ENCODE peak calls at places on chromosomes 6 and 20, in five cellular contexts. R, C, L, U and A are unnamed samples.

GRCh38 chr20:47019106-47019824 is 124.6 kb downstream of the EYA2 start:
- DNase-seq in R (no peak), C (no peak), L (no peak), U (no peak), A (no peak)

GRCh38 chr6:121399971-121400370 is 35.5 kb upstream of the GJA1 start:
- DNase-seq in R (no peak), C (no peak), L (no peak), U (no peak), A (no peak)

GRCh38 chr6:71481801-71482200 is 193.2 kb downstream of the OGFRL1 start:
- DNase-seq in R (no peak), C (no peak), L (no peak), U (no peak), A (no peak)

GRCh38 chr20:9359561-9360308 is 154.7 kb upstream of the LAMP5 start:
- DNase-seq in R (no peak), C (peak), L (no peak), U (no peak), A (peak)

GRCh38 chr6:161393839-161394364 is 120.0 kb upstream of the AGPAT4 start:
- DNase-seq in R (peak), C (peak), L (peak), U (no peak), A (peak)

GRCh38 chr6:73394577-73395354 is at the start of gene DDX43:
- DNase-seq in R (no peak), C (no peak), L (no peak), U (no peak), A (no peak)

GRCh38 chr6:63058601-63059000 is 152.7 kb upstream of the FKBP1C start:
- DNase-seq in R (no peak), C (no peak), L (no peak), U (no peak), A (no peak)

GRCh38 chr20:35263609-35264223 is 14.2 kb downstream of the MMP24OS start:
- DNase-seq in R (no peak), C (peak), L (no peak), U (no peak), A (no peak)

GRCh38 chr6:106417572-106418147 is 57.1 kb downstream of the CRYBG1 start:
- DNase-seq in R (no peak), C (no peak), L (no peak), U (no peak), A (no peak)

GRCh38 chr6:107488875-107489635 is 862 bp upstream of the SOBP start:
- DNase-seq in R (no peak), C (peak), L (peak), U (no peak), A (no peak)

GRCh38 chr6:7996538-7997225 is 67.5 kb downstream of the BLOC1S5 start:
- DNase-seq in R (no peak), C (peak), L (no peak), U (no peak), A (no peak)

GRCh38 chr6:169789146-169789943 is 37.9 kb downstream of the ERMARD start:
- DNase-seq in R (no peak), C (peak), L (peak), U (no peak), A (no peak)

GRCh38 chr20:24633026-24633425 is 163.6 kb downstream of the SYNDIG1 start:
- DNase-seq in R (no peak), C (no peak), L (no peak), U (no peak), A (no peak)

GRCh38 chr20:46550441-46550840 is at the start of gene OCSTAMP:
- DNase-seq in R (no peak), C (no peak), L (no peak), U (no peak), A (no peak)

GRCh38 chr6:21808045-21808470 is 214.5 kb downstream of the SOX4 start:
- DNase-seq in R (no peak), C (no peak), L (no peak), U (no peak), A (no peak)

GRCh38 chr6:30752164-30752927 is 8.0 kb upstream of the IER3 start:
- DNase-seq in R (no peak), C (no peak), L (no peak), U (no peak), A (peak)

GRCh38 chr20:13183005-13183404 is 38.1 kb upstream of the ISM1 start:
- DNase-seq in R (no peak), C (no peak), L (no peak), U (no peak), A (no peak)

GRCh38 chr20:50562262-50562701 is 52.1 kb downstream of the PTPN1 start:
- DNase-seq in R (no peak), C (no peak), L (no peak), U (no peak), A (no peak)

GRCh38 chr6:107248147-107248546 is 132.8 kb upstream of the BEND3 start:
- DNase-seq in R (no peak), C (no peak), L (no peak), U (no peak), A (no peak)

GRCh38 chr20:34525709-34526416 is 9.6 kb downstream of the DYNLRB1 start:
- DNase-seq in R (no peak), C (peak), L (no peak), U (no peak), A (peak)

GRCh38 chr6:167152858-167153257 is 4.9 kb downstream of the GPR31 start:
- DNase-seq in R (peak), C (no peak), L (no peak), U (no peak), A (no peak)

GRCh38 chr20:33693741-33694645 is 7.8 kb upstream of the E2F1 start:
- DNase-seq in R (no peak), C (no peak), L (no peak), U (no peak), A (no peak)

GRCh38 chr20:48486065-48486464 is 341.7 kb downstream of the PREX1 start:
- DNase-seq in R (no peak), C (no peak), L (no peak), U (no peak), A (no peak)

GRCh38 chr20:6421321-6422030 is 298.6 kb upstream of the FERMT1 start:
- DNase-seq in R (no peak), C (no peak), L (no peak), U (no peak), A (no peak)

GRCh38 chr6:43391448-43392031 is 22.1 kb upstream of the ZNF318 start:
- DNase-seq in R (no peak), C (no peak), L (peak), U (no peak), A (no peak)

GRCh38 chr6:166939276-166939816 is 17.0 kb downstream of the RNASET2 start:
- DNase-seq in R (no peak), C (no peak), L (no peak), U (no peak), A (no peak)

GRCh38 chr6:134324766-134325165 is 6.9 kb upstream of the SGK1 start:
- DNase-seq in R (no peak), C (no peak), L (no peak), U (no peak), A (no peak)

GRCh38 chr6:122620902-122621301 is 10.7 kb downstream of the PKIB start:
- DNase-seq in R (no peak), C (peak), L (no peak), U (no peak), A (peak)

GRCh38 chr6:23213651-23214050 is 644.3 kb downstream of the HDGFL1 start:
- DNase-seq in R (no peak), C (no peak), L (no peak), U (no peak), A (no peak)

GRCh38 chr6:39003072-39003471 is 45.5 kb upstream of the GLP1R start:
- DNase-seq in R (no peak), C (no peak), L (peak), U (no peak), A (no peak)

GRCh38 chr6:41071923-41072835 is at the start of gene OARD1:
- DNase-seq in R (peak), C (peak), L (peak), U (peak), A (peak)

GRCh38 chr6:41073203-41073967 is 611 bp downstream of the NFYA start:
- DNase-seq in R (peak), C (peak), L (peak), U (peak), A (peak)

GRCh38 chr6:41071501-41071922 is 644 bp downstream of the OARD1 start:
- DNase-seq in R (peak), C (no peak), L (no peak), U (peak), A (no peak)

GRCh38 chr6:41073968-41074691 is 1.4 kb downstream of the NFYA start:
- DNase-seq in R (no peak), C (no peak), L (no peak), U (no peak), A (no peak)

GRCh38 chr6:41072836-41073202 is at the start of gene NFYA:
- DNase-seq in R (no peak), C (no peak), L (peak), U (no peak), A (no peak)
- TF ChIP-seq SP1 in R (peak), C (peak), L (no peak), U (peak), A (peak)

GRCh38 chr6:101226677-101227135 is 166.8 kb upstream of the GRIK2 start:
- DNase-seq in R (no peak), C (peak), L (no peak), U (peak), A (peak)
- H2AFZ ChIP-seq in R (no peak), C (no peak), L (no peak), U (no peak), A (no peak)

GRCh38 chr6:81636930-81637568 is 115.4 kb downstream of the TENT5A start:
- DNase-seq in R (no peak), C (peak), L (no peak), U (no peak), A (no peak)
- TF ChIP-seq SP1 in R (no peak), C (no peak), L (no peak), U (no peak), A (no peak)

GRCh38 chr6:133242761-133243590 is 1.8 kb downstream of the EYA4 start:
- DNase-seq in R (no peak), C (no peak), L (no peak), U (no peak), A (no peak)
- H2AFZ ChIP-seq in R (no peak), C (no peak), L (no peak), U (peak), A (no peak)

DNA sequence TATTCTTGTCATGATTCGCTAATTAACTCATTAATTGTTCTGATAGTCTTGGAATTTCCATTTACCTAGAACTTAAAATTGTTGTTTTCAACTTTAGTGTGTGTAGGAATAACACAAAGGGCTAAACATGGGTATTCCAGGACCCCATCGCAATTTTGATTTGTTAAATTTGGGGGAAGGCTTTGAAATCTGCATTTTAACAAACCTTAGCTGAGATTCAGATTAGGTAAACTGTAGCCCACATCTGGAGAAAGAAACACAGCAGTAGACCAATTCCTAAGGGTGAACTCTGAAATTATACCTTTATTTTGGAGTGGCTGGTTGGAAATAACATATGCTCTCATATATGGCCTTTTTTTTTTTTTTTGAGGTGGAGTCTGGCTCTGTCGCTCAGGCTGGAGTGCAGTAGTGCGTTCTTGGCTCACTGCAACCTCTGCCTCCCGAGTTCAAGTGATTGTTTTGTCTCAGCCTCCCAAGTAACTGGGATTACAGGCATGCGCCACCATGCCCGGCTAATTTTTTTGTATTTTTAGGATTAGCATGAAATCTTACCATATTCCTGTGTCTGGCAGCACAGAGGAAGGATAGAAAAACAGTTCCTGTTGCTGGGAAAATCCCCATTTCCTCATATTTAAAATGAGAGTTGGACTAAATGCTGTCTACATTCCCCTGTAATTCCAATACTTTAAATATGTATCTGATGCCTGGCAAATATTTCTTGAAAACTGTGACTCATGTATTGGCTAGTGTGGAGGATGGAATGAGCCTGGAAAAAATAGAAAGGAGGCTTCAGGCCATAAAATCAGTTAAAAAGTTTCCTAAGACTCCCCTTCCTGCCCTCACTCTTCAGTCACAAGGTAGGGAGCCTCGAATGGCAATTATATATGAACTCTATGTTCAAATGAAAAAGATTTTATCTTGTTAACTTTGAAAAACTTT is 96.7 kb upstream of the FAM184A start:
- DNase-seq in R (no peak), C (no peak), L (no peak), U (no peak), A (no peak)
- TF ChIP-seq SP1 in R (no peak), C (no peak), L (no peak), U (no peak), A (no peak)

DNA sequence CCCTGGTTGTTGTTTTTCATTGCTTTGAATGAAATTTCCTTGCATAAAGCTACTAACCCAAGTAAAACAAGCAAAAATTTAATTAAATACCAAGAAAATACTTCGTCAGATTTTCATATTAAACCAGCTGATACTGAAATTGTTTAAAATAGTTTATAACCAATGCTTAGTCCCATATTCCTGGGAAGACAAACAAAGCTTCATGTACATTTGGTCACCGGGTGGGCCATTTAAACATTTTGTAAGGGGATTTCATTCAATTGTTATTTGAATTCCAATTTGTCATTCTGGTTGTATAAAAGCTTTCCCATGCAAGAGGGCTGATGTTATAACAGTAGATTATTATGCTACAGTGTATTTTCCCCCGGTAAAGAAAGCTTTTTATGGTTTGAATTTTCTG is 578 bp upstream of the RBBP9 start:
- DNase-seq in R (no peak), C (no peak), L (no peak), U (no peak), A (no peak)
- H2AFZ ChIP-seq in R (peak), C (peak), L (peak), U (no peak), A (peak)

DNA sequence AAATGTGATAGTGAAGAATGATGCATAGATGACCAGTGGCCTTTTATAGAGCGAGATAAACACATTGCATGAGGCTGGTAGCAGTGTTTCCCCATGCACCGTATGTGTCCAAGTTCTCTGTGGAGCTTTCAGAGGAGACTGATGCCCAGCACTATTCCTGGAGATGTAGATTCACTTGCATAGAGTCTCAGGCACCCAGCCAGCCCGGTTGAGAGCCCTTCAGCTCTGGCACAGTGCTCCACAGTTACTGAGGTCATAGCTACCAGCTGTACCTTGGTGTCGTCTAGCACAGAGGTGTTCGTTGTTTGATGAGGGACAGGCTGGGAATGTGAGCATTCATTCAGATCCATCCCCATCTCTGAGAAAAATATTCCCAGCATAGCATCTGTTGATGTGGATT is 328.9 kb downstream of the FARS2 start:
- DNase-seq in R (no peak), C (no peak), L (no peak), U (no peak), A (no peak)
- TF ChIP-seq SP1 in R (no peak), C (no peak), L (no peak), U (no peak), A (no peak)

DNA sequence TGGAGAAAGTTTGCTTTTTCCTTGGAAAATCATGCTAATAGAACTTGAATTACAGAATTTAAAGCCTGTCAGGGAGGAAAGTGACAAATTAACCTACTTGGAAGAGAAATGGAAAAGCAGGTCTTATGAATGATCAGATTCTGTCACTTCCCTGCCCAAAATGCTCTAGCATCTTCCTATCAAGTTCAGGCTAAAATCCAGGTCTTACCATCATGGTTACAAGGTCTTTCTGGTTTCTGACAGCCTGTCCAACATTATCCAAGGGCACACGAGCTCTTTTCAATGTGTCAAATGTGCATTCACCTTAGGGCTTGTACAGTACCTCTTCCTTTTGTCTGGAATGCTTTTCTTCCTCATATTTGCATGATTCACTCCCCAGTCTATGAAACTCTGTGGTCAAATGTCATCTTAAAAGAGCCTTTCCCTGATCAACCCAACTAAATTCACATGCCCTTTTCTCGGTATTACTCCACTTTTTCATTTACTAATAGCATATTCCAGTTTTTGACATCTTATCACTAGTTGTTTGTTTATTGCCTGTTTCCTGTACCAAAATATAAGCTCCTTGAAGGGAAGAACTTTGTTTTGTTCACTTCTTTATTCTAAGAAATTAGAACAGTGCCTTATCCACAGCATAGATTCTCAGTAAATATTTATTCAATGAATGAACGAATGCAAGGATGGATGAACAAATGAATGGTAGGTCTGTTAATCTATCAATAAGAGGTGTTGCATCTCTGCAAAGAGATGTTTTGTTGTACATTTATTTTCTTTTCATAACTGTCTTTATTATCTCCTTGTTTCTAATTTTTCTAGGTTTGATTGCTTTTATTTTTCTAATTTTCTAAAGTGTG is 139.5 kb downstream of the BCAS1 start:
- DNase-seq in R (no peak), C (no peak), L (no peak), U (no peak), A (no peak)
- H2AFZ ChIP-seq in R (no peak), C (peak), L (peak), U (no peak), A (peak)